ENCODE peak calls at places on chromosomes 2 and 18, in nine cellular contexts. M is sigmoid colon, L is K562, A is SK-N-SH, W is upper lobe of left lung, K is HepG2, P is GM12878, R is suprapubic skin, I is transverse colon. Y is an unnamed sample.

GRCh38 chr2:180966378-180966777 is 14.0 kb upstream of the UBE2E3 start:
- DNase-seq in A (no peak), W (no peak), I (no peak), L (no peak), K (no peak), M (no peak), R (no peak), P (no peak), Y (no peak)

GRCh38 chr18:27645929-27646328 is 460.8 kb upstream of the CHST9 start:
- DNase-seq in M (no peak), R (no peak), L (no peak), P (no peak), K (no peak), W (no peak), A (no peak), I (no peak), Y (no peak)

GRCh38 chr2:165746501-165746900 is 47.5 kb downstream of the GALNT3 start:
- DNase-seq in W (no peak), L (no peak), M (no peak), P (no peak), A (no peak), I (no peak), K (no peak), R (no peak), Y (no peak)

GRCh38 chr2:63050186-63050915 is at the start of gene OTX1:
- DNase-seq in P (peak), R (no peak), K (peak), W (peak), M (peak), I (peak), L (peak), A (peak), Y (peak)

GRCh38 chr2:164714471-164714870 is 93.2 kb upstream of the GRB14 start:
- DNase-seq in A (no peak), W (no peak), L (peak), I (no peak), K (no peak), P (no peak), M (no peak), R (no peak), Y (no peak)

GRCh38 chr18:54222922-54223567 is 1.4 kb downstream of the MBD2 start:
- DNase-seq in W (no peak), L (no peak), I (no peak), K (peak), A (no peak), R (no peak), P (peak), M (no peak), Y (no peak)

GRCh38 chr2:151260492-151261239 is 997 bp downstream of the RBM43 start:
- DNase-seq in I (no peak), K (no peak), W (no peak), L (peak), A (no peak), P (peak), M (no peak), R (no peak), Y (no peak)

GRCh38 chr18:32724071-32724696 is 48.6 kb downstream of the KLHL14 start:
- DNase-seq in R (no peak), K (no peak), L (no peak), M (no peak), W (no peak), P (no peak), I (no peak), A (no peak), Y (no peak)

GRCh38 chr18:78073275-78073674 is 823.6 kb downstream of the GALR1 start:
- DNase-seq in K (no peak), P (no peak), R (no peak), M (no peak), W (no peak), I (no peak), A (no peak), L (peak), Y (no peak)

GRCh38 chr2:128069769-128070168 is 21.2 kb upstream of the UGGT1 start:
- DNase-seq in I (no peak), P (no peak), W (no peak), K (no peak), A (no peak), M (no peak), R (no peak), L (no peak), Y (peak)
- TF ChIP-seq EP300 in I (no peak), P (no peak), W (no peak), K (no peak), A (no peak), M (no peak), R (no peak), L (no peak), Y (no peak)

GRCh38 chr18:57839942-57840381 is 36.8 kb upstream of the ATP8B1 start:
- DNase-seq in K (no peak), I (no peak), P (no peak), M (no peak), W (no peak), A (no peak), R (no peak), L (no peak), Y (no peak)
- TF ChIP-seq POLR2AphosphoS5 in K (no peak), I (no peak), P (no peak), M (no peak), W (no peak), A (no peak), R (no peak), L (no peak), Y (no peak)

GRCh38 chr2:30219886-30220478 is 11.4 kb upstream of the LBH start:
- DNase-seq in W (no peak), I (no peak), R (no peak), A (no peak), M (peak), K (no peak), P (no peak), L (no peak), Y (peak)
- TF ChIP-seq EP300 in W (no peak), I (no peak), R (no peak), A (no peak), M (no peak), K (no peak), P (no peak), L (no peak), Y (no peak)

GRCh38 chr2:29314816-29315571 is 199.8 kb downstream of the CLIP4 start:
- DNase-seq in A (no peak), R (no peak), W (no peak), K (no peak), I (peak), L (no peak), P (peak), M (no peak), Y (peak)
- TF ChIP-seq POLR2AphosphoS5 in A (no peak), R (no peak), W (no peak), K (no peak), I (no peak), L (no peak), P (no peak), M (no peak), Y (no peak)

DNA sequence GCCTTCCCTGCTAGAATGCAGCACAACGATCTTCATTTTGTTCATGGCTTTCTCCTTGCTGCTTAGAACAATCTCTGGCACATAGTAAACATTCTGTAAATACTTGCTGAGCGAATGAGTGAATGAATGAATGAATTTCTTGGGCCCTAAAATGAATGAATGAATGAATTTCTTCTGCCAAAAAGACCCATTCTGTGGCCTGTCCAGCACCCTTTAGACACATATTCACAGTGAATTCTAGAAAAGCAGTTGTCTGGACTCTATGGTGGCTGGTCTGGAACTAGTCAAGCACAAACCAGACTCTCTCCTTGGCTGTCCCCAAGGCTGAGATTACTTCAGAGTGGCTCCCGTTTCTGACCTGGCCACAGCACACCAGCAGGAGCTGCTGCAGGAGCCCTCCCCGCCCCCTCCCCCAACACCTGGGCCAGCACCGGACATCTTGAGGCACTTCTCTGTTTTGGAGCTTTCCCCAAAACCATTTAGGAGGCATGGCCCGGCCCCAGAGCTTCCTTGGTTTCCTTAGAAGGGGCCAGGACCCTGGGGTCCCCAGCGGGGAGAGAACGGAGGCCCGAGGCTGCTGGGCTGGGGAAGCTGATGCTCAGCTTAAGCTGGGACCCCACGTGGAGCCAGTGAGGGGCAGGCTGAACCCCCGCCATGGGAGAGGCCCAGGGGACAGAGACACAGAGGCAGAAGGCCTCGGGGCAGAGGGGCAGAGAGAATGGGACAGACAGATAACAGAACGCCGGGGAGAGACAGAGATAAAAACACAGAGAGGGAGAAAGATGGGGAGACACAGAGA is 159.0 kb downstream of the ZFP36L2 start:
- DNase-seq in K (no peak), M (peak), P (no peak), I (peak), A (peak), L (peak), W (no peak), R (no peak), Y (peak)
- TF ChIP-seq EP300 in K (no peak), M (no peak), P (no peak), I (no peak), A (no peak), L (no peak), W (no peak), R (no peak), Y (no peak)

GRCh38 chr2:36376319-36376765 is 20.8 kb downstream of the CRIM1 start:
- DNase-seq in M (peak), R (no peak), P (no peak), A (peak), L (no peak), I (peak), K (peak), W (no peak), Y (peak)

GRCh38 chr2:36374586-36374985 is 19.0 kb downstream of the CRIM1 start:
- DNase-seq in R (no peak), L (no peak), A (no peak), P (no peak), W (no peak), I (no peak), M (no peak), K (no peak), Y (no peak)

GRCh38 chr2:36371070-36371962 is 15.7 kb downstream of the CRIM1 start:
- DNase-seq in A (no peak), K (peak), R (no peak), I (peak), M (no peak), W (no peak), L (no peak), P (no peak), Y (no peak)

GRCh38 chr2:36371963-36372391 is 16.4 kb downstream of the CRIM1 start:
- DNase-seq in I (no peak), K (peak), A (no peak), L (no peak), P (no peak), W (no peak), M (no peak), R (no peak), Y (no peak)

DNA sequence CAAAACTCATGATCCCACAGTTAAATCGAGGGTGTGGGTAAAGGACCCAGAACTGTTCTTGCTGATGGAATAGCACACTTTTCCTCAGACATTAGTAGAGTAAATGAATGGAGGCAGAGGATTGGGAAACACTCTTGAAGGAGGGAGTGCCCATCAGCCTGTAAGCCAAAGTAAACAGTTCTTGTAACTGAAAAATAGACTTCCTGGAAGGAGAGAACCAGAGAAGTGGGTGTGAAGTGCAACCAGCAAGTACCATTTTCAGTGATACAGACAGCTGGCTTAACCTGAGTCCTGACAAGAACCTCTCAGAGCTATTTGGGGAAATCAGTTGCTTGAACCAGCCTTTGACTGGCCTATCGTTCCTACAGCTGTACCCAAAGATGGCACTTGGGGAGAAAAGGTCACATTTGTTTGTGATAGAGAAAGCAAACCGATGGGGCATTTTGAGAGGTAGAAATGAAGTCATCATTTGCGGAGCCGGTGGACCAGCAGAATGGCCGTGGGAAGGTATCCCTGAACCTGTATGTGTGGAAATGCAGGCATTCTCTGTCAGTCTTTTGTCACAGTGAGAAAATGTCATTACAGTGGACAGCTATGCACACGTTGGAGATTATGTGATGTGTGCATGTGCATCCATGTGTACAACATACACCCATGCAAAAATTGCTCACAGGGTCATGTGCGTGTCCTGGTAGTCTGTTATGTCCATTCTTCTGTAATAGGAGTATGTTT is 17.7 kb downstream of the CRIM1 start:
- DNase-seq in L (no peak), P (no peak), R (no peak), K (no peak), W (no peak), A (no peak), M (no peak), I (peak), Y (no peak)
- TF ChIP-seq POLR2AphosphoS5 in L (no peak), P (no peak), R (no peak), K (no peak), W (peak), A (peak), M (peak), I (peak), Y (no peak)

GRCh38 chr18:49486617-49486958 is 446 bp downstream of the C18orf32 start:
- DNase-seq in A (no peak), M (no peak), W (no peak), P (no peak), R (no peak), I (no peak), K (no peak), L (no peak), Y (no peak)
- TF ChIP-seq EP300 in A (no peak), M (no peak), W (no peak), P (no peak), R (no peak), I (no peak), K (no peak), L (no peak), Y (no peak)

DNA sequence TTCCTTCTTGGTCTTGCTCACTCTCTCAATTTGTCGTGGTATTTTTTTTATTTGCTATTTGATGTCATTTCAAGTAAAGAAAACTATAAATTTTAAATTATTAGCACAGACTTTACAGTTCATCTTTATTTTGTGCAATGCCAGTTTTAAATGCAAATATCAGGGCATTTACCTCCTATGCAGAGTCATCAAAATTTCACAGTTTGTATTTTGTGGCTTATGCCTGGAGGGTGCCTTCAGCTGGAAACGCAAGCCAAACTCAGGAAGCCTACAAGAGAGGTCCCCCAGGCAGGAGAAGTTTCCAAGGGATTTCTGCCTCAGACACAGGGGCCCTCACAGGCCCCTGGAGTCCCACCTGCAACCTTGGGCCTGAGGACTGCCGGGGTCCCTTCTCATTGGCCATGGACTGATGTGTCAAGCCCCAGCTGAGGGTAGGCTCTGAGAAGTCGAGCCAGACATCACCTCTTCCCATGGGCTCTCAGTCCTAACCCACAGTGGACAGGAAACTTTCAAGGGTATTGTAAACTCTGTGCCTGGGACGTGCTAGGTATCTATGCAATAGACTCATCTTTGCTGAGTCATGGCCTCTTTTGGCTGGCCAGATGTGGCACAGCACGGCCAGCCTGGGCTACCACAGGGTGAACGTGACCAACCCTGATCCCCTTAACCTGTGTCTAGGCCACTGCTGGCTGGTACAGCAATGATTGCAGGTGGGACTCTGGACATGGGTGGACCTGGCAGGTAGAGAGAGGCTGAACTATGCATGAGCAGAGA is 236.5 kb downstream of the CELF4 start:
- DNase-seq in R (no peak), W (no peak), L (peak), I (no peak), M (no peak), A (no peak), K (no peak), P (no peak), Y (no peak)
- TF ChIP-seq POLR2AphosphoS5 in R (no peak), W (no peak), L (no peak), I (no peak), M (no peak), A (no peak), K (no peak), P (no peak), Y (no peak)

Y was measured in stomach.